ENCODE peak calls at places on chromosomes 13 and 19, in nine cellular contexts. Y, H, B, S, Q, M, Z, X and D are unnamed samples.

GRCh38 chr13:109743706-109744453 is 42.5 kb downstream of the IRS2 start:
- DNase-seq in Y (no peak), H (no peak), B (no peak), S (peak; percentile 73), Q (peak; percentile 38), M (no peak), Z (peak; percentile 28), X (peak; percentile 78), D (peak; percentile 46)

GRCh38 chr13:80945328-80945727 is 604.4 kb upstream of the SPRY2 start:
- DNase-seq in Y (peak; percentile 31), H (no peak), B (no peak), S (no peak), Q (no peak), M (no peak), Z (peak; percentile 53), X (no peak), D (no peak)

GRCh38 chr13:99351772-99352171 is 44.6 kb upstream of the GPR183 start:
- DNase-seq in Y (no peak), H (no peak), B (no peak), S (no peak), Q (no peak), M (no peak), Z (no peak), X (no peak), D (no peak)

GRCh38 chr19:30160426-30160825 is 211.8 kb upstream of the ZNF536 start:
- DNase-seq in Y (no peak), H (no peak), B (peak; percentile 63), S (no peak), Q (peak; percentile 8), M (no peak), Z (no peak), X (no peak), D (no peak)

GRCh38 chr19:32631381-32631780 is 43.6 kb downstream of the ANKRD27 start:
- DNase-seq in Y (no peak), H (no peak), B (no peak), S (no peak), Q (no peak), M (no peak), Z (no peak), X (no peak), D (no peak)

GRCh38 chr13:65275838-65276630 is 1954.1 kb downstream of the PCDH9 start:
- DNase-seq in Y (no peak), H (no peak), B (no peak), S (no peak), Q (no peak), M (no peak), Z (no peak), X (no peak), D (no peak)

GRCh38 chr19:16571689-16572331 is 405 bp downstream of the SLC35E1 start:
- DNase-seq in Y (no peak), H (no peak), B (no peak), S (no peak), Q (no peak), M (no peak), Z (no peak), X (peak; percentile 16), D (no peak)

GRCh38 chr19:8430650-8431049 is 14.1 kb upstream of the HNRNPM start:
- DNase-seq in Y (no peak), H (no peak), B (no peak), S (no peak), Q (no peak), M (no peak), Z (no peak), X (no peak), D (no peak)

GRCh38 chr13:99217461-99218101 is 16.9 kb downstream of the UBAC2 start:
- DNase-seq in Y (no peak), H (no peak), B (no peak), S (no peak), Q (no peak), M (no peak), Z (no peak), X (no peak), D (no peak)

GRCh38 chr13:77779461-77780272 is 82.2 kb downstream of the SLAIN1 start:
- DNase-seq in Y (no peak), H (no peak), B (no peak), S (peak; percentile 14), Q (peak; percentile 26), M (peak; percentile 13), Z (peak; percentile 73), X (peak; percentile 91), D (peak; percentile 45)

GRCh38 chr13:111652676-111653075 is 332.2 kb downstream of the TEX29 start:
- DNase-seq in Y (no peak), H (no peak), B (peak; percentile 53), S (no peak), Q (no peak), M (no peak), Z (no peak), X (no peak), D (no peak)

GRCh38 chr13:51764184-51765141 is 39.5 kb downstream of the DHRS12 start:
- DNase-seq in Y (peak; percentile 77), H (peak; percentile 77), B (peak; percentile 95), S (peak; percentile 70), Q (peak; percentile 50), M (peak; percentile 28), Z (peak; percentile 65), X (peak; percentile 71), D (peak; percentile 87)

GRCh38 chr13:89097994-89098393 is 1426.8 kb downstream of the SLITRK5 start:
- DNase-seq in Y (no peak), H (no peak), B (no peak), S (no peak), Q (no peak), M (no peak), Z (no peak), X (no peak), D (no peak)

GRCh38 chr19:44401108-44401786 is at the start of gene ZNF285:
- DNase-seq in Y (peak; percentile 97), H (peak; percentile 96), B (peak; percentile 89), S (peak; percentile 86), Q (peak; percentile 93), M (peak; percentile 80), Z (peak; percentile 97), X (peak; percentile 99), D (peak; percentile 58)

GRCh38 chr19:43310221-43310620 is 40.9 kb upstream of the PSG9 start:
- DNase-seq in Y (no peak), H (no peak), B (no peak), S (no peak), Q (no peak), M (no peak), Z (no peak), X (no peak), D (no peak)

GRCh38 chr19:43300876-43301765 is 31.8 kb upstream of the PSG9 start:
- DNase-seq in Y (no peak), H (no peak), B (no peak), S (no peak), Q (no peak), M (no peak), Z (no peak), X (no peak), D (no peak)

GRCh38 chr19:43306097-43306496 is 36.8 kb upstream of the PSG9 start:
- DNase-seq in Y (no peak), H (no peak), B (no peak), S (no peak), Q (no peak), M (no peak), Z (no peak), X (no peak), D (no peak)

GRCh38 chr19:43308244-43308815 is 39.0 kb upstream of the PSG9 start:
- DNase-seq in Y (no peak), H (no peak), B (no peak), S (no peak), Q (no peak), M (no peak), Z (no peak), X (no peak), D (no peak)

GRCh38 chr19:43305642-43306041 is 36.3 kb upstream of the PSG9 start:
- DNase-seq in Y (no peak), H (no peak), B (no peak), S (no peak), Q (no peak), M (no peak), Z (no peak), X (no peak), D (no peak)
- TF ChIP-seq CTCF in Y (no peak), H (no peak), B (no peak), S (no peak), Q (no peak), M (peak; percentile 16), Z (no peak), X (no peak), D (peak; percentile 7)

DNA sequence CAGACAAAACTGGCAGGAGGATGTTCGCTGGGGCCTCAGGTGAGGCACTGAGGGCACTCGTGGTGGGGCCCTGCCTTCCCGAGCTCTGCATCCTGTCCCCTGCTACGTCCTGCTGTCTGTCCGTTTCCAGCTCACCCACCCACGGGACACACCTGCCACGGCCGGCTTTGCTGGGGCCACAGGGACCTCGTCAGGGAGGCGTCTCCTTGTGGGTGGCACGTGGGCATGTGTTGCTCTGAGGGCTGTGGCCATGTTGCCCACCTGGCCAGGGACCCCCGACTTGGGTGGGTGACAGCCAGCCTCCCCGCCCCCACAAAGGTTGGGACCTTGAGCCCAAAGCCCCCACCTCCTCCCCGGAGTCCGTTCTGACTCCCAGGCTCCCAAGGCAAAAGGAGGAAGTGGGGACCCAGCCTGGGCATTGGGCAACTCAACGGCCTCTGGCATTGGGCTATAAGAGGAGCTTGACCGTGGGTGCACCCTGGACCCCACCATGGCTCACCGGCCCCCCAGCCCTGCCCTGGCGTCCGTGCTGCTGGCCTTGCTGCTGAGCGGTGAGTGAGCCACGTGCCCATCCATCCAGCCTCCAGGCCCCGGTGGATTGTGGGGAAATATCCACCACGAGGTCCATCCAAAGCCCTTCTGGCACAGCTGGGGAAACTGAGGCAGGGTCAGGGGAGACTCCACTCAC is at the start of gene PRTN3:
- DNase-seq in Y (no peak), H (no peak), B (no peak), S (no peak), Q (no peak), M (no peak), Z (no peak), X (no peak), D (no peak)
- H3K4me3 ChIP-seq in Y (no peak within 1 kb of the TSS), H (no peak within 1 kb of the TSS), B (no peak within 1 kb of the TSS), S (no peak within 1 kb of the TSS), Q (no peak within 1 kb of the TSS), M (no peak within 1 kb of the TSS), Z (no peak within 1 kb of the TSS), X (no peak within 1 kb of the TSS), D (no peak within 1 kb of the TSS)

GRCh38 chr19:52343548-52343947 is 7.5 kb downstream of the ZNF610 start:
- DNase-seq in Y (peak; percentile 65), H (peak; percentile 20), B (no peak), S (no peak), Q (peak; percentile 25), M (no peak), Z (peak; percentile 98), X (peak; percentile 38), D (no peak)
- TF ChIP-seq CTCF in Y (peak; percentile 70), H (peak; percentile 72), B (no peak), S (peak; percentile 33), Q (no peak), M (peak; percentile 48), Z (peak; percentile 31), X (peak; percentile 35), D (peak; percentile 48)

DNA sequence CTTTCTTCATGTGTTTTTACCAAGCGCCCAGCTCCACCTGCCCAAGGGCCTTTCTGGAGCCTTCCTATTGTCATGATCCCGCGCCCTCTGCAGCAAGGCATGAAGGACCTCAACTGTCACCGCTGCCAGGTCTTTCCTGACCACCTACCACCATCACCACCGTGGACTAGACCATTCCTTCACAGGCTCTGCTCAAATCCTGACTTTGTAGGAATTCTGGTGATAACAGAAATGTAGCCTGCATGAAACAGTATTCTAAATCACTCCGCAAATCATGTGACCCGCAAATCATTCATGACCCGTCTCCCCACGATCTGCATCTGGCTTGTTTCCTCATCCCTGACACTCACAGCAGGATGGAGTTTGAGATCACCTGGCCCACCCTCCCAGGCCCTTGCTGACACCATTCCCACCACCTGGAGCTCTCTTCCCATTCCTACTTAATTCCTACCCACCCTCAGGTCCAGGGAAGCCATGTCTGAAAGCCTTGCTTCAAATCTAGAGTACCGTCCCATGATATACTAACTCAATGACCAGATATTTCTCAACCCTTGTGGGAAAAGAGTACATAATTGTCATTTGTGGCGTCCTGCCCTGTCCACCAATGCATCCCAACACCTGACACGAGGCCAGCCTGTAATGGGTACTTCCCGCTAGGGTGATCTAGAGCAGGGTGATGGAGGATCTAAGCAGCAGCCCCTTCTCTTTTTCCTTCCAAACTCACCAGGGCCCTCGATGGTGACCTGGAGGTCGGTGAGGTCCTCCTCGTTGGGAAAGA is 1.3 kb downstream of the UBE2S start:
- DNase-seq in Y (no peak), H (no peak), B (no peak), S (no peak), Q (no peak), M (no peak), Z (no peak), X (no peak), D (no peak)
- H3K4me3 ChIP-seq in Y (peak overlapping the region; percentile 98), H (peak overlapping the region; percentile 98), B (no peak overlapping the region), S (peak overlapping the region; percentile 92), Q (peak overlapping the region; percentile 97), M (peak overlapping the region; percentile 80), Z (peak overlapping the region; percentile 82), X (peak overlapping the region; percentile 79), D (peak overlapping the region; percentile 86)